ENCODE peak calls at places on chromosomes 1 and 21, in seven cellular contexts. X, K, I, H, F, L and J are unnamed samples.

GRCh38 chr1:22791736-22792325 is 81.2 kb downstream of the EPHB2 start:
- DNase-seq in K (peak), X (no peak), I (no peak), L (no peak), F (no peak), H (no peak), J (no peak)

GRCh38 chr1:22643381-22643780 is at the start of gene C1QC:
- DNase-seq in L (no peak), I (no peak), H (no peak), X (no peak), F (peak), K (no peak), J (peak)

GRCh38 chr1:110597966-110598365 is 8.2 kb downstream of the KCNA2 start:
- DNase-seq in F (no peak), K (no peak), L (no peak), I (no peak), X (no peak), H (no peak), J (no peak)

GRCh38 chr21:42525676-42526378 is 12.2 kb downstream of the SLC37A1 start:
- DNase-seq in X (no peak), H (no peak), K (no peak), F (no peak), I (no peak), L (no peak), J (no peak)

GRCh38 chr1:61406467-61406866 is 318.5 kb downstream of the TM2D1 start:
- DNase-seq in I (no peak), F (no peak), X (no peak), K (no peak), H (no peak), L (no peak), J (no peak)

GRCh38 chr1:155319536-155319935 is 1.2 kb upstream of the RUSC1 start:
- DNase-seq in L (no peak), X (no peak), K (no peak), I (no peak), H (no peak), F (no peak), J (no peak)

GRCh38 chr1:28257736-28258135 is 1.6 kb upstream of the SESN2 start:
- DNase-seq in F (no peak), I (no peak), K (no peak), H (no peak), X (no peak), L (no peak), J (no peak)

GRCh38 chr1:41109316-41110263 is 88.1 kb upstream of the SLFNL1 start:
- DNase-seq in X (no peak), I (peak), K (peak), H (peak), L (peak), F (no peak), J (peak)

GRCh38 chr1:94094466-94095111 is 26.4 kb downstream of the ABCA4 start:
- DNase-seq in K (peak), I (peak), F (peak), X (no peak), H (peak), L (peak), J (peak)

GRCh38 chr1:79197421-79197820 is 190.9 kb upstream of the ADGRL4 start:
- DNase-seq in K (no peak), H (no peak), L (no peak), F (no peak), X (no peak), I (no peak), J (no peak)

GRCh38 chr1:234696986-234697385 is 87.0 kb upstream of the IRF2BP2 start:
- DNase-seq in L (no peak), X (no peak), H (no peak), I (no peak), F (no peak), K (no peak), J (no peak)

GRCh38 chr1:21696931-21697330 is 27.8 kb upstream of the RAP1GAP start:
- DNase-seq in H (no peak), K (no peak), L (no peak), X (no peak), I (no peak), F (no peak), J (no peak)

GRCh38 chr1:172417552-172417951 is 2.9 kb upstream of the C1orf105 start:
- DNase-seq in I (no peak), K (no peak), F (no peak), X (no peak), H (no peak), L (no peak), J (no peak)

GRCh38 chr1:16167331-16168143 is 11.7 kb upstream of the EPHA2 start:
- DNase-seq in K (peak), H (no peak), I (peak), L (no peak), F (no peak), X (peak), J (no peak)

GRCh38 chr21:28309596-28309995 is 683.1 kb downstream of the LTN1 start:
- DNase-seq in F (no peak), X (no peak), K (no peak), L (no peak), I (no peak), H (no peak), J (no peak)

GRCh38 chr1:23393706-23394105 is 24.1 kb upstream of the ZNF436 start:
- DNase-seq in I (peak), K (peak), L (peak), X (no peak), H (no peak), F (peak), J (peak)

GRCh38 chr1:25620211-25620610 is 3.6 kb downstream of the MAN1C1 start:
- DNase-seq in H (no peak), K (no peak), L (no peak), F (no peak), X (no peak), I (no peak), J (no peak)

GRCh38 chr1:100708476-100709062 is 11.0 kb upstream of the VCAM1 start:
- DNase-seq in L (no peak), X (no peak), I (no peak), H (no peak), F (no peak), K (no peak), J (no peak)

GRCh38 chr1:193104496-193104905 is 713 bp downstream of the GLRX2 start:
- DNase-seq in F (no peak), H (peak), X (no peak), L (peak), I (peak), K (peak), J (peak)

GRCh38 chr1:94228640-94229375 is 8.6 kb downstream of the ARHGAP29 start:
- DNase-seq in L (no peak), H (no peak), F (no peak), K (no peak), X (no peak), I (no peak), J (no peak)

GRCh38 chr1:45846931-45847330 is 43.5 kb downstream of the MAST2 start:
- DNase-seq in K (no peak), I (no peak), L (no peak), H (no peak), X (no peak), F (no peak), J (no peak)

GRCh38 chr1:162548170-162548569 is 13.4 kb upstream of the UAP1 start:
- DNase-seq in I (no peak), K (no peak), H (peak), X (no peak), F (peak), L (no peak), J (peak)

GRCh38 chr1:150472606-150473200 is 14.5 kb upstream of the TARS2 start:
- DNase-seq in X (no peak), H (no peak), L (no peak), K (no peak), I (no peak), F (no peak), J (no peak)

GRCh38 chr1:66396212-66396890 is 137.6 kb upstream of the SGIP1 start:
- DNase-seq in X (no peak), L (no peak), K (no peak), H (no peak), I (no peak), F (no peak), J (no peak)

GRCh38 chr1:8381618-8382017 is 63.7 kb downstream of the SLC45A1 start:
- DNase-seq in F (no peak), X (no peak), I (no peak), L (no peak), H (no peak), K (no peak), J (no peak)

GRCh38 chr21:46062471-46063211 is 35.3 kb upstream of the COL6A2 start:
- DNase-seq in I (no peak), H (no peak), K (peak), X (no peak), F (peak), L (no peak), J (no peak)

GRCh38 chr1:46804027-46804889 is 5.4 kb downstream of the CYP4B1 start:
- DNase-seq in L (no peak), F (peak), X (no peak), I (no peak), K (no peak), H (no peak), J (no peak)

GRCh38 chr1:1892079-1892762 is 1.3 kb upstream of the GNB1 start:
- DNase-seq in I (peak), H (peak), F (peak), K (no peak), L (no peak), X (no peak), J (no peak)

GRCh38 chr1:1890506-1891348 is at the start of gene GNB1:
- DNase-seq in X (peak), F (peak), I (peak), L (peak), H (peak), K (peak), J (peak)

GRCh38 chr1:1889847-1890505 is 911 bp downstream of the GNB1 start:
- DNase-seq in I (peak), L (peak), H (no peak), X (peak), K (peak), F (peak), J (peak)

GRCh38 chr1:1891349-1892078 is 627 bp upstream of the GNB1 start:
- DNase-seq in I (peak), K (peak), L (peak), H (peak), X (peak), F (peak), J (peak)

DNA sequence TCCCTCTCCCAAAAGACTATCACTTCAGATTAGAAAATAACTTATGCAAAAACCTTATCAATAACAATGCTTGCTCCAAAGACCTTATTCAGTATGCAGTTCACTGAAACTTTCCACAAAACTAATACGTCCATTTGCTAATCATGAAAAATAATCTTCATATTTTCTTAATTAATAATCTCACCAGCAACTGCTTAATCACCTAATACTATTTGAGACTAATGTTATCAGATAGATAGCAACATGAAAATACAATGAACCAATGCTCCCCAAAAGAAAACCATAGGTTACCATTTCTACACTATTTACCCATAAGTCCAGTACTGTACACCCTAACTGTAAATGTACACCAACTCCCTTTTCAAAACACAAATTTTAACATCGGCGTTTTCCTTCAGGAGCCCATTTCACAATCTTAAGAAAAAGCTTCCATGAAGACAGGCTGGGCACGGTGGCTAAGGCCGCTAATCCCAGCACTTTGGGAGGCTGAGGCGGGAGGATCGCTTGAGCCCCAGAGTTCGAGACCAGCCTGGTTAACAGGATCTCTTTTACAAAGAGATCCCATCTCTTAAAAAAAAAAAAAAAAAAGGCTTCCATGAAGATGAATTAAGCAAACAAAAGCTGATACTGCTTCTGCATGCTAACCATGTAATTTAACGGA is 1.7 kb downstream of the GNB1 start:
- DNase-seq in I (no peak), X (no peak), H (no peak), K (no peak), F (peak), L (no peak), J (no peak)
- H3K27ac ChIP-seq in I (peak), X (peak), H (peak), K (no peak), F (peak), L (peak), J (peak)

DNA sequence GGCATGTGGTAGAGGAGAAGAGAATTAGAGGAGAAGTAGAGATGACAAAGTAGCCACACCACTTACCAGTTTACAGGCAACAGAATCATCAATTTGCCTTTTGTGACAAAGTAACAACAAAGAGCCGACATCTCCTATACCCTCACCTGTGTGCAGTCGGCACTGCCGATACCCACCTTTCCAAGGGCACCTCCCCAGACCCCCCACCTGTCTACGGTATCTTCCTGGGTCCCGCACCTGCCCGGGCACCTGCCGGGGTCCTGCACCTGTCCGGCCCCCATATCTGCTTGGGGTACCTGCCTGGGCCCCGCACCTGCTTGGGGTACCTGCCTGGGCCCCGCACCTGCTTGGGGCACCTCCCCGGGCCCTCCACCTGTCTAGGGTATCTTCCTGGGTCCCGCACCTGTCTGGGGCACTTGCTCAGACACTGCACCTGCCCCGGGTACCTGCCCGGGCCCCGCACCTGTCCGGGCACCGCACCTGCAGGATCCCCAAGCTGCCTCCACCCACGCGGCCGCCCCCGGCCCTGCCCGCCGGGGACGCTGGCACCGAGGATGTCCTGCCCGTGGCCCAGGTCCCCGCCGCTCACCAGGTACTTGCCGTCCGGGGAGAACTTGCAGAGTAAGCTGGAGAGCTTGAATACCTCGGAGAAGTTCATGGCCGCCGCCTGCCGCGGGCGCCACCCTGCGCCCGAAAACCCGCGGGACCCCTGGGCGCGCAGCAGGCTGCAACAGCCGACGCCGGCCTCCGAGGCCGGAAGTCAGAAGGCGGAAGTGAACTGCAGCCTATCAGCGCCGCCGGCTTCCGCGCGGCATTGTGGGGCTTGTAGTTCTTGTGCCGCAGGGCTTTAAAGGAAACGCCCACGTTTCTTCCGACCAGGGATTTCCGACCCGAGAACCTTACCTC is at the start of gene WRAP73:
- DNase-seq in F (peak), H (peak), K (peak), I (peak), L (peak), X (peak), J (peak)
- TF ChIP-seq CTCF in F (peak), H (peak), K (no peak), I (no peak), L (no peak), X (no peak), J (no peak)

DNA sequence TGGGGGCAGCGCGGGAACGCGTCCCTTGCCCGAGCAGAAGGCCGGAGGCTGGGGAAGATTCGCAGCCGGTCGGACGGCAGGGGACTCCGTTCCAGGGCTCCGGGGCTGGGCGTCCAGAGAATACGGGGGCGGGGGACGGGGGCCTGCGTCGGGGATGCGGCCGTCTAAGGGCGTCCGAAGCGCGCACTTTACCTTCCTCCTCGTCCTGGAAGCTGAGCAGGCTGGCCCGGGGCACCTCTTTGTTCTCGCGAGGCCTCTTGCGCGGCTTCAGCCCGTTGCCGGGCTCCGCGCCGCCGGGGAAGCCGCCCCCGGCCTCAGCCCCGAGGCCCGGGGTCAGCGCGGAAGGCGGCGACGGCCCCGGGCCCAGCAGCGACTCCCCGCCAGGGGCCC is 426 bp downstream of the PAXBP1 start:
- DNase-seq in H (peak), F (peak), K (peak), L (peak), I (peak), X (peak), J (peak)
- H3K4me3 ChIP-seq in H (peak), F (peak), K (peak), L (peak), I (peak), X (peak), J (peak)

DNA sequence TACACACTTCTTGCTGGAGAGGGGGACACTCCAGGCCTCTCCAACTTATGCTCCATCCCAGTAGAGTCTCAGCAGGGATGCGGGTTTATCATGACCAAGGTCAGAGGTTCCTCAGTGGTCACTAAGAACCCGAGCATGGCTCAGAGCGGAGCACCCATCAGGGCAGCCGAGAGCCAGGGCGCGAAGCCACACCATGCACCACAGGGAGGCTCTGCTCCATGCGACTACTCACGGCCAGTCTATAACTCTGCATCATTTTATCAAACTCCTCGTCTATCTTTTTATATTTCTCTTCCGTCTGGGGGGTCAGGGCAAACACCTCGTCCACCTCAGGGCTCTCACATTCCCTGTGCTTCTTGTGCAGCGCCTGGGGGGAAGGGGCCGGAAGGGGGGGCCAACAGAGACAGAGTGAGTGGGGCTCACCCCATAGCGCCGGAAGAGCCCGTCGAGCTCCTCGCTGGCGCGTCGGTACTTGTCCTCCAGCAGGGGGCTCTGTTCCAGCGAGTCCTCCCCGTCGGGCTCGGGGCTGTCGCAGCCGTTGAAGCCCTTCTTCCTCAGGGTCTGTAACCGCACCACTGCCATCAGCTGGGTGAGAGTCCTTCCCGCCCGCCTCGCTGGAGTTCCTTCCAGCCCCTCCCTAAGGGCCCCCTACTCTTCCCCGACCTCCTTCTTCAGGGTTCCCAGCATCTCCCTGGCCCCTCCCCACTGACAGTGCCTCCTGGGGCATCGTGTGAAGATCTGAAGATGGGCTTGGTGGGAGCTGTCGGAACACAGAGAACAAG is 20.0 kb downstream of the MEF2D start:
- DNase-seq in X (peak), K (no peak), I (peak), L (no peak), H (no peak), F (peak), J (peak)
- H3K27ac ChIP-seq in X (peak), K (no peak), I (no peak), L (peak), H (peak), F (peak), J (peak)

GRCh38 chr1:156490401-156491032 is 10.1 kb downstream of the MEF2D start:
- DNase-seq in H (no peak), K (peak), X (no peak), F (peak), I (peak), L (no peak), J (peak)
- TF ChIP-seq CTCF in H (peak), K (peak), X (no peak), F (peak), I (peak), L (no peak), J (peak)

GRCh38 chr1:3454811-3455618 is 550 bp downstream of the ARHGEF16 start:
- DNase-seq in I (peak), K (no peak), F (peak), H (no peak), L (no peak), X (no peak), J (peak)
- H3K4me3 ChIP-seq in I (peak), K (peak), F (peak), H (peak), L (peak), X (peak), J (peak)

GRCh38 chr1:109185357-109185756 is 28.4 kb upstream of the SARS1 start:
- DNase-seq in I (no peak), X (no peak), H (peak), K (no peak), F (no peak), L (peak), J (no peak)
- H3K27ac ChIP-seq in I (peak), X (no peak), H (peak), K (no peak), F (no peak), L (peak), J (no peak)

DNA sequence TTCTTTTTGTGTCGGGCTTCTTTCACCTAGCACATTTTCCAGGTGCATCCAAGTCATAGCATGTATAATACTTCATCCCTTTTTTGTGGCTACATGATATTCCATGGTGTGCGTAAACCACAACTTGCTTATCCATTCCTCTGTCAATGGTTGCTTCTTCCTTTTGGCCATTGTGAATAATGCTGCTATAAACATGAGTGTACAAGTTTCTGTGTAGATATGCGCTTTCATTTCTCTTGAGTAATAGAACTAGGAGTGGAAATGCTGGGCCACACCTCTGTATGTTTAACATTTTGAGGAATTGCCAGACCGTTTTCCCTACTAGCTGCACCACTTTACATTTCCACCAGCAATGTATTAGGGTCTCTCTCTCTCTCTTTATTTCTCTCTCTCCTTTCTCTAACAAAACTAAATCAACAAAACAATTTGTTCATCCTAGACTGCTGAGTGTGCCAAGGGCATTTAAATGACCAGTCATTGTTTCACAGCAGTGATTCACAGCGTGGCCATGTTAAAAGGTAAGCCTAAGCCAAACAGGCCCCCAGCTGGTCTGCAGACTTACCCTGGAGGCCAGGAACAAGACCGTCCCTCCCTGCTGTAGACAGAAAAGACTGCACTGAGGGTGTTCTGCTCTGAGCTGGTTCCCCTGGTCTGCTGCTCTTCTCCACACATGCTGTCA is 53.2 kb upstream of the LYST start:
- DNase-seq in K (no peak), L (no peak), X (no peak), H (no peak), F (no peak), I (no peak), J (no peak)
- TF ChIP-seq CTCF in K (no peak), L (no peak), X (no peak), H (no peak), F (no peak), I (no peak), J (no peak)